ENCODE peak calls at places on chromosomes 4 and X, in eight cellular contexts. C is fibroblast of the conjunctiva; O is smooth muscle cell of the brain vasculature; H is sciatic nerve; Z is fibroblast of mammary gland; B is stimulated activated CD4-positive, alpha-beta T cell treated with anti-CD3 and anti-CD28 coated beads, Interleukin-15, amount 100 ng/mL, for 1 hour; F is suprapubic skin; G is progenitor cell of endocrine pancreas. M is an unnamed sample.

GRCh38 chr4:38967260-38968095 is 64.7 kb downstream of the TMEM156 start:
- DNase-seq in C (peak), O (peak), H (no peak), Z (peak), B (no peak), F (no peak), G (no peak), M (no peak)

GRCh38 chr4:108240356-108240755 is 71.6 kb upstream of the LEF1 start:
- DNase-seq in C (no peak), O (no peak), H (no peak), Z (peak), B (no peak), F (no peak), G (no peak), M (no peak)

GRCh38 chrX:121598356-121598755 is 550.9 kb downstream of the GLUD2 start:
- DNase-seq in C (no peak), O (no peak), H (no peak), Z (no peak), B (no peak), F (no peak), G (no peak), M (no peak)

GRCh38 chr4:54958236-54958635 is 167.2 kb downstream of the KDR start:
- DNase-seq in C (no peak), O (no peak), H (no peak), Z (no peak), B (no peak), F (no peak), G (no peak), M (no peak)

GRCh38 chr4:147837435-147837834 is 105.5 kb downstream of the ARHGAP10 start:
- DNase-seq in C (no peak), O (no peak), H (no peak), Z (no peak), B (no peak), F (no peak), G (no peak), M (no peak)

GRCh38 chrX:129726307-129727111 is 12.3 kb upstream of the XPNPEP2 start:
- DNase-seq in C (peak), O (no peak), H (peak), Z (peak), B (peak), F (no peak), G (peak), M (peak)

GRCh38 chrX:134685662-134686061 is 27.4 kb upstream of the PLAC1 start:
- DNase-seq in C (no peak), O (no peak), H (no peak), Z (peak), B (no peak), F (no peak), G (no peak), M (no peak)

GRCh38 chr4:25075129-25075528 is 44.4 kb upstream of the LGI2 start:
- DNase-seq in C (no peak), O (no peak), H (no peak), Z (no peak), B (no peak), F (no peak), G (no peak), M (no peak)

GRCh38 chr4:38322709-38323108 is 341.3 kb upstream of the KLF3 start:
- DNase-seq in C (peak), O (peak), H (peak), Z (peak), B (no peak), F (no peak), G (no peak), M (no peak)

M was measured in H1.